ENCODE peak calls at places on chromosomes 16 and 17, in nine cellular contexts. One of them, this sample, is unnamed.

GRCh38 chr16:27239906-27240655 is 28.5 kb downstream of the NSMCE1 start:
- DNase-seq in spleen: no peak
- DNase-seq in left colon: no peak
- DNase-seq in psoas muscle: no peak
- DNase-seq in uterus: peak
- DNase-seq in hepatic stellate cell: no peak
- DNase-seq in AG20443: no peak
- DNase-seq in A549: no peak
- DNase-seq in DMS53: no peak
- DNase-seq in this sample: no peak

GRCh38 chr16:23398987-23399805 is 53.8 kb downstream of the COG7 start:
- DNase-seq in spleen: peak
- DNase-seq in left colon: no peak
- DNase-seq in psoas muscle: peak
- DNase-seq in uterus: no peak
- DNase-seq in hepatic stellate cell: no peak
- DNase-seq in AG20443: no peak
- DNase-seq in A549: no peak
- DNase-seq in DMS53: no peak
- DNase-seq in this sample: no peak

GRCh38 chr17:43736389-43736788 is 22.2 kb downstream of the SOST start:
- DNase-seq in spleen: no peak
- DNase-seq in left colon: no peak
- DNase-seq in psoas muscle: no peak
- DNase-seq in uterus: no peak
- DNase-seq in hepatic stellate cell: no peak
- DNase-seq in AG20443: no peak
- DNase-seq in A549: no peak
- DNase-seq in DMS53: no peak
- DNase-seq in this sample: no peak

GRCh38 chr17:69506489-69506888 is 92.0 kb downstream of the MAP2K6 start:
- DNase-seq in spleen: no peak
- DNase-seq in left colon: no peak
- DNase-seq in psoas muscle: no peak
- DNase-seq in uterus: no peak
- DNase-seq in hepatic stellate cell: no peak
- DNase-seq in AG20443: no peak
- DNase-seq in A549: peak
- DNase-seq in DMS53: peak
- DNase-seq in this sample: peak

GRCh38 chr16:85210423-85211169 is 98.3 kb upstream of the CIBAR2 start:
- DNase-seq in spleen: no peak
- DNase-seq in left colon: no peak
- DNase-seq in psoas muscle: no peak
- DNase-seq in uterus: no peak
- DNase-seq in hepatic stellate cell: peak
- DNase-seq in AG20443: peak
- DNase-seq in A549: no peak
- DNase-seq in DMS53: peak
- DNase-seq in this sample: no peak

GRCh38 chr16:22126037-22126558 is 33.8 kb downstream of the VWA3A start:
- DNase-seq in spleen: no peak
- DNase-seq in left colon: no peak
- DNase-seq in psoas muscle: no peak
- DNase-seq in uterus: no peak
- DNase-seq in hepatic stellate cell: peak
- DNase-seq in AG20443: no peak
- DNase-seq in A549: no peak
- DNase-seq in DMS53: no peak
- DNase-seq in this sample: no peak

GRCh38 chr16:87499189-87499486 is 6.3 kb upstream of the ZCCHC14 start:
- DNase-seq in spleen: no peak
- DNase-seq in left colon: no peak
- DNase-seq in psoas muscle: no peak
- DNase-seq in uterus: no peak
- DNase-seq in hepatic stellate cell: peak
- DNase-seq in AG20443: peak
- DNase-seq in A549: no peak
- DNase-seq in DMS53: no peak
- DNase-seq in this sample: no peak

GRCh38 chr16:55152875-55153390 is 171.1 kb upstream of the IRX6 start:
- DNase-seq in spleen: no peak
- DNase-seq in left colon: no peak
- DNase-seq in psoas muscle: no peak
- DNase-seq in uterus: no peak
- DNase-seq in hepatic stellate cell: no peak
- DNase-seq in AG20443: peak
- DNase-seq in A549: no peak
- DNase-seq in DMS53: no peak
- DNase-seq in this sample: no peak

GRCh38 chr17:37037590-37038155 is 88.9 kb downstream of the AATF start:
- DNase-seq in spleen: no peak
- DNase-seq in left colon: no peak
- DNase-seq in psoas muscle: no peak
- DNase-seq in uterus: no peak
- DNase-seq in hepatic stellate cell: no peak
- DNase-seq in AG20443: no peak
- DNase-seq in A549: no peak
- DNase-seq in DMS53: no peak
- DNase-seq in this sample: no peak

GRCh38 chr16:31460582-31461002 is 1.3 kb downstream of the ARMC5 start:
- DNase-seq in spleen: peak
- DNase-seq in left colon: no peak
- DNase-seq in psoas muscle: no peak
- DNase-seq in uterus: no peak
- DNase-seq in hepatic stellate cell: no peak
- DNase-seq in AG20443: no peak
- DNase-seq in A549: no peak
- DNase-seq in DMS53: peak
- DNase-seq in this sample: peak

GRCh38 chr17:80826346-80826954 is 165.2 kb upstream of the CHMP6 start:
- DNase-seq in spleen: no peak
- DNase-seq in left colon: no peak
- DNase-seq in psoas muscle: no peak
- DNase-seq in uterus: no peak
- DNase-seq in hepatic stellate cell: no peak
- DNase-seq in AG20443: no peak
- DNase-seq in A549: no peak
- DNase-seq in DMS53: no peak
- DNase-seq in this sample: no peak

GRCh38 chr17:1629647-1630310 is 1.1 kb upstream of the SLC43A2 start:
- DNase-seq in spleen: peak
- DNase-seq in left colon: peak
- DNase-seq in psoas muscle: peak
- DNase-seq in uterus: no peak
- DNase-seq in hepatic stellate cell: peak
- DNase-seq in AG20443: peak
- DNase-seq in A549: peak
- DNase-seq in DMS53: peak
- DNase-seq in this sample: peak

GRCh38 chr17:32876414-32877163 is at the start of gene MYO1D:
- DNase-seq in spleen: peak
- DNase-seq in left colon: peak
- DNase-seq in psoas muscle: peak
- DNase-seq in uterus: peak
- DNase-seq in hepatic stellate cell: peak
- DNase-seq in AG20443: peak
- DNase-seq in A549: peak
- DNase-seq in DMS53: peak
- DNase-seq in this sample: peak

GRCh38 chr17:65060855-65061254 is 4.3 kb upstream of the GNA13 start:
- DNase-seq in spleen: no peak
- DNase-seq in left colon: no peak
- DNase-seq in psoas muscle: no peak
- DNase-seq in uterus: no peak
- DNase-seq in hepatic stellate cell: no peak
- DNase-seq in AG20443: no peak
- DNase-seq in A549: no peak
- DNase-seq in DMS53: no peak
- DNase-seq in this sample: no peak

This sample was measured in SW480.